ENCODE peak calls at places on chromosome 1, in six cellular contexts. One of them, this sample, is unnamed.

GRCh38 chr1:169109561-169110134 is 3.2 kb downstream of the ATP1B1 start:
- DNase-seq in pancreas: peak
- DNase-seq in hypothalamus: no peak
- DNase-seq in COR-L47: peak
- DNase-seq in HFFc6: peak
- DNase-seq in EL: peak
- DNase-seq in this sample: peak

GRCh38 chr1:47515390-47515789 is 77.5 kb downstream of the FOXD2 start:
- DNase-seq in pancreas: no peak
- DNase-seq in hypothalamus: no peak
- DNase-seq in COR-L47: no peak
- DNase-seq in HFFc6: no peak
- DNase-seq in EL: no peak
- DNase-seq in this sample: no peak

GRCh38 chr1:21875621-21876063 is 61.5 kb downstream of the HSPG2 start:
- DNase-seq in pancreas: peak
- DNase-seq in hypothalamus: no peak
- DNase-seq in COR-L47: peak
- DNase-seq in HFFc6: no peak
- DNase-seq in EL: no peak
- DNase-seq in this sample: peak

GRCh38 chr1:104648269-104648691 is 898.6 kb downstream of the AMY1C start:
- DNase-seq in pancreas: no peak
- DNase-seq in hypothalamus: no peak
- DNase-seq in COR-L47: peak
- DNase-seq in HFFc6: peak
- DNase-seq in EL: no peak
- DNase-seq in this sample: no peak

GRCh38 chr1:178953034-178953433 is 72.7 kb upstream of the FAM20B start:
- DNase-seq in pancreas: no peak
- DNase-seq in hypothalamus: no peak
- DNase-seq in COR-L47: peak
- DNase-seq in HFFc6: no peak
- DNase-seq in EL: no peak
- DNase-seq in this sample: no peak

GRCh38 chr1:94209425-94209824 is 28.0 kb downstream of the ARHGAP29 start:
- DNase-seq in pancreas: no peak
- DNase-seq in hypothalamus: no peak
- DNase-seq in COR-L47: no peak
- DNase-seq in HFFc6: no peak
- DNase-seq in EL: peak
- DNase-seq in this sample: no peak

GRCh38 chr1:148162363-148162762 is 10.3 kb upstream of the NBPF11 start:
- DNase-seq in pancreas: peak
- DNase-seq in hypothalamus: no peak
- DNase-seq in COR-L47: no peak
- DNase-seq in HFFc6: no peak
- DNase-seq in EL: no peak
- DNase-seq in this sample: no peak

GRCh38 chr1:157154940-157155514 is 16.8 kb upstream of the ETV3 start:
- DNase-seq in pancreas: peak
- DNase-seq in hypothalamus: no peak
- DNase-seq in COR-L47: no peak
- DNase-seq in HFFc6: no peak
- DNase-seq in EL: peak
- DNase-seq in this sample: no peak

GRCh38 chr1:77655431-77655974 is 27.0 kb downstream of the ZZZ3 start:
- DNase-seq in pancreas: no peak
- DNase-seq in hypothalamus: no peak
- DNase-seq in COR-L47: peak
- DNase-seq in HFFc6: no peak
- DNase-seq in EL: no peak
- DNase-seq in this sample: no peak

GRCh38 chr1:229295745-229296144 is 24.8 kb downstream of the RAB4A start:
- DNase-seq in pancreas: no peak
- DNase-seq in hypothalamus: no peak
- DNase-seq in COR-L47: no peak
- DNase-seq in HFFc6: no peak
- DNase-seq in EL: no peak
- DNase-seq in this sample: no peak

GRCh38 chr1:206464456-206464964 is 5.8 kb upstream of the IKBKE start:
- DNase-seq in pancreas: no peak
- DNase-seq in hypothalamus: peak
- DNase-seq in COR-L47: no peak
- DNase-seq in HFFc6: peak
- DNase-seq in EL: peak
- DNase-seq in this sample: no peak

GRCh38 chr1:231541842-231542241 is 13.4 kb downstream of the TSNAX start:
- DNase-seq in pancreas: no peak
- DNase-seq in hypothalamus: no peak
- DNase-seq in COR-L47: no peak
- DNase-seq in HFFc6: no peak
- DNase-seq in EL: no peak
- DNase-seq in this sample: no peak

GRCh38 chr1:202806845-202807366 is 1.3 kb downstream of the KDM5B start:
- DNase-seq in pancreas: peak
- DNase-seq in hypothalamus: peak
- DNase-seq in COR-L47: no peak
- DNase-seq in HFFc6: no peak
- DNase-seq in EL: peak
- DNase-seq in this sample: peak

GRCh38 chr1:15258828-15259588 is 12.0 kb downstream of the FHAD1 start:
- DNase-seq in pancreas: no peak
- DNase-seq in hypothalamus: no peak
- DNase-seq in COR-L47: no peak
- DNase-seq in HFFc6: no peak
- DNase-seq in EL: no peak
- DNase-seq in this sample: no peak